ENCODE peak calls at places on chromosome 6, in eight cellular contexts. C is GM20000, H is LoVo, U is fibroblast of mammary gland, G is heart left ventricle, X is iris pigment epithelial cell, R is NCI-H69, N is cardiac muscle cell. D is an unnamed sample.

GRCh38 chr6:140956567-140957306 is 1176.0 kb upstream of the GJE1 start:
- DNase-seq in C (no peak), H (no peak), U (peak), G (no peak), X (peak), R (peak), N (no peak), D (no peak)

GRCh38 chr6:75611011-75611701 is 9.5 kb downstream of the SENP6 start:
- DNase-seq in C (no peak), H (no peak), U (peak), G (no peak), X (no peak), R (no peak), N (no peak), D (no peak)

GRCh38 chr6:89522778-89523177 is 89.8 kb downstream of the ANKRD6 start:
- DNase-seq in C (no peak), H (no peak), U (no peak), G (no peak), X (no peak), R (no peak), N (no peak), D (no peak)

GRCh38 chr6:109406196-109406595 is 23.9 kb upstream of the CD164 start:
- DNase-seq in C (no peak), H (no peak), U (peak), G (no peak), X (peak), R (no peak), N (no peak), D (no peak)

GRCh38 chr6:11224252-11224965 is 8.1 kb downstream of the NEDD9 start:
- DNase-seq in C (peak), H (no peak), U (peak), G (no peak), X (peak), R (no peak), N (no peak), D (no peak)

GRCh38 chr6:33192671-33193602 is 670 bp upstream of the COL11A2 start:
- DNase-seq in C (peak), H (no peak), U (no peak), G (peak), X (no peak), R (peak), N (peak), D (peak)

GRCh38 chr6:88474720-88475119 is 308.6 kb upstream of the CNR1 start:
- DNase-seq in C (no peak), H (no peak), U (no peak), G (no peak), X (no peak), R (no peak), N (no peak), D (no peak)

GRCh38 chr6:35480176-35480575 is 12.0 kb downstream of the RPL10A start:
- DNase-seq in C (no peak), H (no peak), U (no peak), G (no peak), X (no peak), R (no peak), N (no peak), D (no peak)

GRCh38 chr6:157789861-157790260 is 33.2 kb upstream of the SNX9 start:
- DNase-seq in C (no peak), H (no peak), U (no peak), G (no peak), X (no peak), R (peak), N (no peak), D (no peak)

GRCh38 chr6:121917834-121918559 is 481.5 kb upstream of the HSF2 start:
- DNase-seq in C (no peak), H (no peak), U (peak), G (no peak), X (no peak), R (no peak), N (no peak), D (no peak)

GRCh38 chr6:99434702-99435530 is 9.8 kb upstream of the PNISR start:
- DNase-seq in C (peak), H (peak), U (peak), G (no peak), X (peak), R (peak), N (peak), D (no peak)

GRCh38 chr6:44128020-44128917 is 915 bp downstream of the TMEM63B start:
- DNase-seq in C (peak), H (peak), U (peak), G (peak), X (peak), R (peak), N (peak), D (peak)